ENCODE peak calls at places on chromosome 4, in eight cellular contexts. Q, S, J, R, F, I, G and L are unnamed samples.

GRCh38 chr4:112410804-112411203 is 105.2 kb downstream of the NEUROG2 start:
- DNase-seq in Q (no peak), S (no peak), J (no peak), R (no peak), F (no peak), I (no peak), G (no peak), L (no peak)

GRCh38 chr4:128846063-128846462 is 36.6 kb downstream of the JADE1 start:
- DNase-seq in Q (no peak), S (peak; percentile 32), J (no peak), R (peak; percentile 26), F (no peak), I (no peak), G (no peak), L (no peak)

GRCh38 chr4:17010426-17011087 is 112.1 kb upstream of the LDB2 start:
- DNase-seq in Q (no peak), S (no peak), J (no peak), R (no peak), F (no peak), I (peak; percentile 68), G (no peak), L (no peak)

GRCh38 chr4:47814896-47815295 is 23.0 kb downstream of the CORIN start:
- DNase-seq in Q (no peak), S (no peak), J (no peak), R (no peak), F (no peak), I (no peak), G (no peak), L (no peak)

GRCh38 chr4:184284742-184285141 is 67.1 kb upstream of the ENPP6 start:
- DNase-seq in Q (no peak), S (no peak), J (no peak), R (no peak), F (no peak), I (no peak), G (no peak), L (no peak)

GRCh38 chr4:2942532-2943363 is 20.5 kb downstream of the NOP14 start:
- DNase-seq in Q (no peak), S (peak; percentile 76), J (no peak), R (no peak), F (peak; percentile 86), I (no peak), G (no peak), L (no peak)

GRCh38 chr4:75144475-75144874 is 211.6 kb downstream of the PARM1 start:
- DNase-seq in Q (no peak), S (no peak), J (no peak), R (no peak), F (no peak), I (no peak), G (no peak), L (no peak)

GRCh38 chr4:125042031-125042430 is 272.7 kb upstream of the FAT4 start:
- DNase-seq in Q (no peak), S (no peak), J (no peak), R (no peak), F (no peak), I (no peak), G (no peak), L (no peak)

GRCh38 chr4:107718351-107718965 is 1.6 kb downstream of the PAPSS1 start:
- DNase-seq in Q (no peak), S (no peak), J (no peak), R (no peak), F (no peak), I (no peak), G (no peak), L (no peak)

GRCh38 chr4:67744561-67745283 is 9.5 kb downstream of the GNRHR start:
- DNase-seq in Q (no peak), S (no peak), J (no peak), R (no peak), F (no peak), I (no peak), G (no peak), L (no peak)

GRCh38 chr4:101708640-101709039 is 81.9 kb upstream of the BANK1 start:
- DNase-seq in Q (no peak), S (no peak), J (no peak), R (no peak), F (no peak), I (no peak), G (no peak), L (no peak)

GRCh38 chr4:110088670-110089069 is 109.7 kb downstream of the ELOVL6 start:
- DNase-seq in Q (no peak), S (no peak), J (no peak), R (peak; percentile 0), F (no peak), I (no peak), G (no peak), L (no peak)

GRCh38 chr4:80007745-80008149 is 65.3 kb downstream of the ANTXR2 start:
- DNase-seq in Q (no peak), S (no peak), J (no peak), R (no peak), F (no peak), I (no peak), G (no peak), L (no peak)

GRCh38 chr4:146521543-146522097 is at the start of gene SLC10A7:
- DNase-seq in Q (peak; percentile 40), S (peak; percentile 75), J (peak; percentile 31), R (peak; percentile 55), F (peak; percentile 82), I (no peak), G (peak; percentile 71), L (peak; percentile 67)

GRCh38 chr4:13710486-13710885 is 83.0 kb upstream of the BOD1L1 start:
- DNase-seq in Q (no peak), S (no peak), J (no peak), R (no peak), F (no peak), I (no peak), G (no peak), L (no peak)

GRCh38 chr4:55438314-55438713 is 42.6 kb downstream of the TMEM165 start:
- DNase-seq in Q (no peak), S (no peak), J (no peak), R (no peak), F (no peak), I (no peak), G (no peak), L (no peak)

GRCh38 chr4:175874290-175874689 is 62.2 kb upstream of the GPM6A start:
- DNase-seq in Q (no peak), S (no peak), J (no peak), R (no peak), F (no peak), I (no peak), G (no peak), L (no peak)

GRCh38 chr4:57051100-57051499 is 59.1 kb downstream of the IGFBP7 start:
- DNase-seq in Q (no peak), S (no peak), J (no peak), R (no peak), F (no peak), I (no peak), G (no peak), L (no peak)

GRCh38 chr4:147940144-147940543 is 208.3 kb downstream of the ARHGAP10 start:
- DNase-seq in Q (no peak), S (no peak), J (no peak), R (no peak), F (no peak), I (no peak), G (no peak), L (no peak)

GRCh38 chr4:17817027-17817426 is 6.2 kb downstream of the NCAPG start:
- DNase-seq in Q (no peak), S (no peak), J (no peak), R (peak; percentile 42), F (no peak), I (no peak), G (no peak), L (no peak)

GRCh38 chr4:71974681-71975080 is 57.1 kb upstream of the NPFFR2 start:
- DNase-seq in Q (no peak), S (no peak), J (no peak), R (peak; percentile 0), F (no peak), I (no peak), G (no peak), L (no peak)

DNA sequence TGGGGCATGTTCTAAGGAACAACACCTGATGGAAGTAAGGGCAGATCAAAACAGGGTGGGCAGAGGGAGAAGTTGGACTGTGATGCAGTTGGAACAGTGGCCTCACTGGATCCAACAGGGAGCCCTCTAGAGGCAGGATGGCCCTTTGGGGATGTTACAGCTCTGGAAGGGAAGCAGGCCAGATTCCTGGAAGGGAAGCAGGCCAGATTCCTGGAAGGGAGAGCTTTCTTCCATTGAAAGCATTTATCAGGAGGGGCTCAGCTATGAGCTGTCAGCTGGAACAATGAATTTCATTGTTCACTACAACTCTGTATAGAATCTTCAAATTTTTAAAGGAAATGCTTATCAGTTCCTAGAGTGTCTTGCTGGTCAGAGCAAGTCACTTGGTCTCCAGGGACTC is 17.7 kb downstream of the IL15 start:
- DNase-seq in Q (no peak), S (no peak), J (peak; percentile 19), R (peak; percentile 38), F (peak; percentile 28), I (no peak), G (no peak), L (peak; percentile 17)
- TF ChIP-seq EP300 in Q (no peak), S (no peak), J (no peak), R (no peak), F (no peak), I (peak; percentile 29), G (no peak), L (no peak)

GRCh38 chr4:21181716-21182115 is 481.5 kb downstream of the PACRGL start:
- DNase-seq in Q (no peak), S (no peak), J (no peak), R (no peak), F (no peak), I (no peak), G (no peak), L (no peak)
- TF ChIP-seq POLR2A in Q (no peak), S (no peak), J (no peak), R (no peak), F (no peak), I (no peak), G (no peak), L (no peak)

GRCh38 chr4:121717680-121718237 is 21.0 kb upstream of the ANXA5 start:
- DNase-seq in Q (no peak), S (no peak), J (no peak), R (no peak), F (no peak), I (no peak), G (no peak), L (no peak)
- TF ChIP-seq EP300 in Q (no peak), S (no peak), J (no peak), R (no peak), F (no peak), I (no peak), G (no peak), L (no peak)

DNA sequence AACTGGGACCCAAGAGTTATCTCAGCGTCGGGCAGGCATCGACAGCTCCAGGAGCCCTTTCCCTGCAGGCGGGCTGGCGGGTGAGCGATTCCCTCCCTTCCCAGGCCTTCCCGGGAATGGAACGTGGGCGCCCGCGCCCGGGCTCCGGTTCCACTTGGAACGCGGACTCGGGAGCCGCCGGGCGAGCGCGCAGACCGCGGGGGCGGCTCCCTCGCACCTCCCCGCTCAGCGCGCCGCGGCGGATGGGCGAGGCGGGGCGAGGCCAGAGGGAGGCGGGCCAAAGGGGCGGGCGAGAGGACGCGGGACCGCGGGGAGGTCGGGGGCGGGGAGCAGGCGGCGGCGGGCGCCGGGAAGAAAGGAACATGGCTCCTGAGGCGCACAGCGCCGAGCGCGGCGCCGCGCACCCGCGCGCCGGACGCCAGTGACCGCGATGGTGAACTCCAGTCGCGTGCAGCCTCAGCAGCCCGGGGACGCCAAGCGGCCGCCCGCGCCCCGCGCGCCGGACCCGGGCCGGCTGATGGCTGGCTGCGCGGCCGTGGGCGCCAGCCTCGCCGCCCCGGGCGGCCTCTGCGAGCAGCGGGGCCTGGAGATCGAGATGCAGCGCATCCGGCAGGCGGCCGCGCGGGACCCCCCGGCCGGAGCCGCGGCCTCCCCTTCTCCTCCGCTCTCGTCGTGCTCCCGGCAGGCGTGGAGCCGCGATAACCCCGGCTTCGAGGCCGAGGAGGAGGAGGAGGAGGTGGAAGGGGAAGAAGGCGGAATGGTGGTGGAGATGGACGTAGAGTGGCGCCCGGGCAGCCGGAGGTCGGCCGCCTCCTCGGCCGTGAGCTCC is at the start of gene PKD2:
- DNase-seq in Q (peak; percentile 77), S (peak; percentile 82), J (no peak), R (peak; percentile 67), F (peak; percentile 86), I (no peak), G (peak; percentile 83), L (peak; percentile 91)
- TF ChIP-seq POLR2A in Q (peak; percentile 89), S (no peak), J (peak; percentile 74), R (peak; percentile 75), F (peak; percentile 23), I (peak; percentile 26), G (no peak), L (peak; percentile 57)